ENCODE peak calls at places on chromosomes 11 and 22, in six cellular contexts. M is HCT116; B is CD8-positive, alpha-beta memory T cell; L is NCI-H748 treated with DMSO at 0.1 percent for 48 hours; K is NCI-H1092 treated with DMSO at 0.1 percent for 48 hours; Z is WTC11. X is an unnamed sample.

GRCh38 chr22:24157783-24158170 is 23.5 kb upstream of the SUSD2 start:
- DNase-seq in M (no peak), B (no peak), L (no peak), K (no peak), Z (no peak), X (no peak)

GRCh38 chr11:72280726-72281315 is 36.8 kb upstream of the PHOX2A start:
- DNase-seq in M (no peak), B (no peak), L (no peak), K (no peak), Z (no peak), X (no peak)

GRCh38 chr22:23065495-23066122 is 4.7 kb upstream of the GNAZ start:
- DNase-seq in M (no peak), B (no peak), L (no peak), K (no peak), Z (peak), X (no peak)

GRCh38 chr11:121936781-121937447 is 179.1 kb downstream of the BLID start:
- DNase-seq in M (no peak), B (no peak), L (no peak), K (no peak), Z (no peak), X (no peak)

GRCh38 chr11:76443254-76443935 is 1.4 kb upstream of the EMSY start:
- DNase-seq in M (no peak), B (no peak), L (no peak), K (peak), Z (no peak), X (no peak)

GRCh38 chr11:86745571-86745970 is 54.8 kb upstream of the PRSS23 start:
- DNase-seq in M (no peak), B (no peak), L (no peak), K (no peak), Z (no peak), X (no peak)

GRCh38 chr11:106344392-106344791 is 266.9 kb downstream of the AASDHPPT start:
- DNase-seq in M (no peak), B (no peak), L (no peak), K (no peak), Z (no peak), X (no peak)

GRCh38 chr11:69298778-69299461 is 5.0 kb downstream of the MYEOV start:
- DNase-seq in M (no peak), B (no peak), L (no peak), K (no peak), Z (no peak), X (no peak)

GRCh38 chr22:37230673-37231405 is 13.2 kb downstream of the RAC2 start:
- DNase-seq in M (no peak), B (peak), L (no peak), K (no peak), Z (no peak), X (peak)

GRCh38 chr11:132576706-132577105 is 955.6 kb downstream of the OPCML start:
- DNase-seq in M (no peak), B (no peak), L (no peak), K (no peak), Z (peak), X (no peak)

GRCh38 chr22:32971252-32971651 is 86.9 kb downstream of the SYN3 start:
- DNase-seq in M (no peak), B (no peak), L (no peak), K (peak), Z (no peak), X (no peak)

GRCh38 chr11:94650756-94651155 is 83.6 kb downstream of the PIWIL4 start:
- DNase-seq in M (no peak), B (no peak), L (no peak), K (no peak), Z (no peak), X (no peak)

GRCh38 chr11:16607675-16608644 is 130.5 kb upstream of the C11orf58 start:
- DNase-seq in M (no peak), B (no peak), L (peak), K (peak), Z (peak), X (no peak)

GRCh38 chr11:16184588-16184987 is 171.8 kb downstream of the SOX6 start:
- DNase-seq in M (no peak), B (no peak), L (peak), K (peak), Z (no peak), X (no peak)

X was measured in T-cell.